ENCODE peak calls at places on chromosome 12, in seven cellular contexts. One of them, this sample, is unnamed.

GRCh38 chr12:96223411-96224218 is 29.4 kb downstream of the ELK3 start:
- DNase-seq in H9: no peak
- DNase-seq in mesenchymal stem cell: no peak
- DNase-seq in IMR-90: no peak
- DNase-seq in H1: no peak
- DNase-seq in mesendoderm: no peak
- DNase-seq in trophoblast cell: no peak
- DNase-seq in this sample: no peak

GRCh38 chr12:101777476-101777875 is 38.2 kb upstream of the SYCP3 start:
- DNase-seq in H9: no peak
- DNase-seq in mesenchymal stem cell: no peak
- DNase-seq in IMR-90: no peak
- DNase-seq in H1: no peak
- DNase-seq in mesendoderm: no peak
- DNase-seq in trophoblast cell: no peak
- DNase-seq in this sample: no peak

GRCh38 chr12:12696562-12697383 is 790 bp upstream of the GPR19 start:
- DNase-seq in H9: peak
- DNase-seq in mesenchymal stem cell: peak
- DNase-seq in IMR-90: peak
- DNase-seq in H1: no peak
- DNase-seq in mesendoderm: peak
- DNase-seq in trophoblast cell: peak
- DNase-seq in this sample: peak

GRCh38 chr12:67520611-67521010 is 127.9 kb upstream of the DYRK2 start:
- DNase-seq in H9: no peak
- DNase-seq in mesenchymal stem cell: no peak
- DNase-seq in IMR-90: no peak
- DNase-seq in H1: no peak
- DNase-seq in mesendoderm: no peak
- DNase-seq in trophoblast cell: no peak
- DNase-seq in this sample: no peak

GRCh38 chr12:121805800-121806555 is 2.2 kb downstream of the SETD1B start:
- DNase-seq in H9: no peak
- DNase-seq in mesenchymal stem cell: peak
- DNase-seq in IMR-90: no peak
- DNase-seq in H1: no peak
- DNase-seq in mesendoderm: no peak
- DNase-seq in trophoblast cell: no peak
- DNase-seq in this sample: no peak

GRCh38 chr12:19894049-19894448 is 454.8 kb downstream of the AEBP2 start:
- DNase-seq in H9: no peak
- DNase-seq in mesenchymal stem cell: peak
- DNase-seq in IMR-90: peak
- DNase-seq in H1: no peak
- DNase-seq in mesendoderm: no peak
- DNase-seq in trophoblast cell: no peak
- DNase-seq in this sample: no peak

GRCh38 chr12:8996682-8997405 is 7.5 kb downstream of the KLRG1 start:
- DNase-seq in H9: no peak
- DNase-seq in mesenchymal stem cell: peak
- DNase-seq in IMR-90: peak
- DNase-seq in H1: no peak
- DNase-seq in mesendoderm: no peak
- DNase-seq in trophoblast cell: peak
- DNase-seq in this sample: no peak

GRCh38 chr12:111155020-111155419 is 213.9 kb downstream of the PHETA1 start:
- DNase-seq in H9: no peak
- DNase-seq in mesenchymal stem cell: no peak
- DNase-seq in IMR-90: no peak
- DNase-seq in H1: no peak
- DNase-seq in mesendoderm: no peak
- DNase-seq in trophoblast cell: no peak
- DNase-seq in this sample: no peak

GRCh38 chr12:13570005-13570694 is 373.6 kb downstream of the EMP1 start:
- DNase-seq in H9: no peak
- DNase-seq in mesenchymal stem cell: no peak
- DNase-seq in IMR-90: no peak
- DNase-seq in H1: no peak
- DNase-seq in mesendoderm: no peak
- DNase-seq in trophoblast cell: no peak
- DNase-seq in this sample: no peak

DNA sequence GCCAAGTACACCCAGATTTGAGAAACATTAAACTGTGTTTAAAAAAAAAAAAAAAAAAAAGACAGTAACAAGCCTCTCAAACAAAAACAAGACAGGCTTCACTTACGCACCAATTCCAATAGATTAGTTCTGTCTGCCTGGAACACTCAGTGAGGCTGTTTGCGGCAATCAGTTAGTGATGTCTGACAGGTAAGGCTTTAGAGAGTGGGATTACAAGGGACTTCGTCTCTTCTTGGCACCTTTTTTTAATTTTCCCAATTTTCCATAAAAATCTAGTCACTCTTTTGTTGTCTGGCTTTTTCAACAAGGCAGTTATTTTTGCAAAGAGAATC is 79.6 kb downstream of the NCOR2 start:
- DNase-seq in H9: no peak
- DNase-seq in mesenchymal stem cell: no peak
- DNase-seq in IMR-90: no peak
- DNase-seq in H1: no peak
- DNase-seq in mesendoderm: no peak
- DNase-seq in trophoblast cell: no peak
- DNase-seq in this sample: no peak
- H3K23ac ChIP-seq in H9: no peak
- H3K23ac ChIP-seq in mesenchymal stem cell: no peak
- H3K23ac ChIP-seq in IMR-90: no peak
- H3K23ac ChIP-seq in H1: no peak
- H3K23ac ChIP-seq in mesendoderm: no peak
- H3K23ac ChIP-seq in trophoblast cell: no peak
- H3K23ac ChIP-seq in this sample: no peak

DNA sequence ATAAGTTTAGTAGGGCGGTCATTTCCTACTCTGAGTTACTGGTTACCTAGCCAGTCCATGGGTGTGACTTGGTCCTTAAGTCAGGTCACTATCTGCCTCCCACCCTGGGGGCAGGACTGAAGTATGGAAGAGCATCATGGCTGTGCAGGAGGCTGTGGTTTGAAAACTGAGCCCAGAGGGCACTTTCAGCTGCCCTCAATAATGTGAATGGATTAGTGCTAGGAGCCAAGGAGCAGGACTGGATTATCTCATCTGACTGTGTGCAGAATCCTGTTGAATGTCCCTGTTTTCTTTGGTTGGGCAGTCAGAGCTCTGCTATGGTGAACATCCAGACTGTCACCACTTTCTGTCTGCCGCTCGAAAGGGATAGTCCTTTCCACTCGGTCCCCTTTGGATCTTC is 1.6 kb downstream of the ATXN7L3B start:
- DNase-seq in H9: no peak
- DNase-seq in mesenchymal stem cell: peak
- DNase-seq in IMR-90: no peak
- DNase-seq in H1: no peak
- DNase-seq in mesendoderm: peak
- DNase-seq in trophoblast cell: no peak
- DNase-seq in this sample: no peak
- H3K23ac ChIP-seq in H9: no peak
- H3K23ac ChIP-seq in mesenchymal stem cell: peak
- H3K23ac ChIP-seq in IMR-90: peak
- H3K23ac ChIP-seq in H1: no peak
- H3K23ac ChIP-seq in mesendoderm: no peak
- H3K23ac ChIP-seq in trophoblast cell: no peak
- H3K23ac ChIP-seq in this sample: no peak

DNA sequence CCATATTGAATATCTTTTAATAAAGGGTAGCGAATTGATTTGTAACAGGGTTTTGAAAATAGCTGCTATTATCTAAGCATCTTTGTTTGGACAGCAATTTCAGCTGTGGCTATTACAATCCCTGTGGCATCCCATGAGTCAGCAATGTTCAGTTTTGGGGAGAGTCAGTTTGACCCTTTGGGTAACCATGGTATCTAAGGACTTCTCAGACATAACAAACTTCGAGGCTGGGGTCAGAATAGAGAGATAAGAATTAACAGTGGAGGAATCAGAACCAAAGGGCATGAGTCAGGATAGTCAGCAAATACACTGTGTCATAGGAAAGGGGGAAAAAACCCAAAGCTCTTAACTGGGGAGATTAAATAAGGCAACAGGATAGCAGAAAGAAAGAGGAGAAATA is 11.7 kb upstream of the PTHLH start:
- DNase-seq in H9: no peak
- DNase-seq in mesenchymal stem cell: peak
- DNase-seq in IMR-90: peak
- DNase-seq in H1: no peak
- DNase-seq in mesendoderm: no peak
- DNase-seq in trophoblast cell: no peak
- DNase-seq in this sample: no peak
- H3K23ac ChIP-seq in H9: no peak
- H3K23ac ChIP-seq in mesenchymal stem cell: no peak
- H3K23ac ChIP-seq in IMR-90: no peak
- H3K23ac ChIP-seq in H1: no peak
- H3K23ac ChIP-seq in mesendoderm: no peak
- H3K23ac ChIP-seq in trophoblast cell: no peak
- H3K23ac ChIP-seq in this sample: no peak

DNA sequence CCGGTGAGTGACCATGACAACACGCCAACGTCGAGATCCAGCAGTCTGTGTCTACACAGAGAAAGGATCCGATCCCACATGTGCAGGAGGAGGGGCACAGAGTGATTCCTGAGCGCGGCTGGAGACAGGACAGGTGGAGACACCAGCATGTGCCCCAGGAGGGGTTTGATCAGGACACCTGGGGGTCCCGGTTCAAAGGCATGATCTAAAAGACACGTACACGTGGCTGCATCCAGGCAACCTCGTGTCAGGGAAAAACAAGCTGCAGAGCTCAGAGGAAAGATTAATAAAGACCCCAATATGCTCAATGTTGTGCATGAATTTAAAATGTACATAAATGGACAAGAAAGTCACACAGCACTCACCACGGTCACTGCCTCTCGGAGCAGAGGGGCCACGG is 153.6 kb upstream of the SFSWAP start:
- DNase-seq in H9: no peak
- DNase-seq in mesenchymal stem cell: no peak
- DNase-seq in IMR-90: no peak
- DNase-seq in H1: no peak
- DNase-seq in mesendoderm: no peak
- DNase-seq in trophoblast cell: no peak
- DNase-seq in this sample: no peak
- H3K23ac ChIP-seq in H9: no peak
- H3K23ac ChIP-seq in mesenchymal stem cell: no peak
- H3K23ac ChIP-seq in IMR-90: no peak
- H3K23ac ChIP-seq in H1: no peak
- H3K23ac ChIP-seq in mesendoderm: no peak
- H3K23ac ChIP-seq in trophoblast cell: no peak
- H3K23ac ChIP-seq in this sample: no peak

GRCh38 chr12:112333030-112333429 is 49.2 kb downstream of the HECTD4 start:
- DNase-seq in H9: no peak
- DNase-seq in mesenchymal stem cell: no peak
- DNase-seq in IMR-90: no peak
- DNase-seq in H1: no peak
- DNase-seq in mesendoderm: no peak
- DNase-seq in trophoblast cell: no peak
- DNase-seq in this sample: no peak

GRCh38 chr12:112328411-112329124 is 53.7 kb downstream of the HECTD4 start:
- DNase-seq in H9: no peak
- DNase-seq in mesenchymal stem cell: no peak
- DNase-seq in IMR-90: no peak
- DNase-seq in H1: no peak
- DNase-seq in mesendoderm: no peak
- DNase-seq in trophoblast cell: no peak
- DNase-seq in this sample: no peak

GRCh38 chr12:112327209-112327930 is 54.9 kb downstream of the HECTD4 start:
- DNase-seq in H9: no peak
- DNase-seq in mesenchymal stem cell: no peak
- DNase-seq in IMR-90: no peak
- DNase-seq in H1: no peak
- DNase-seq in mesendoderm: no peak
- DNase-seq in trophoblast cell: no peak
- DNase-seq in this sample: no peak

DNA sequence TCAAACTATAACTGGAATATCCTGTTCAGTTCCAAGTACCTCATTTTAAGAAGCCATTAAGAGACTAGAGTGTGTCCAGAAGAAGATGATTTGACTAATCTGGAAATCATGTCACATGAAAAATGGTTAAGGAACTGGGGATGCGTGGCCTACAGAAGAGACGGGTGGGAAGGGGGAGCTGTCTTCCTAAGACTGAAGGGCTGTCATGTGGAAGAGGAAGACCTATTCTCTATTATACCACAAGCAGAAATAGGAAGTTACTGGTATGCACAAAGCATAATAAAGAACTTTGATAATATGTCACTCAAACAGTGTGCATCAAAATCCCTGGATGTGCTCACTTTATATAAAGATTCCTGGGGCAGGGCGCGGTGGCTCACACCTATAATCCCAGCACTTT is 50.3 kb downstream of the HECTD4 start:
- DNase-seq in H9: no peak
- DNase-seq in mesenchymal stem cell: no peak
- DNase-seq in IMR-90: no peak
- DNase-seq in H1: no peak
- DNase-seq in mesendoderm: no peak
- DNase-seq in trophoblast cell: no peak
- DNase-seq in this sample: no peak
- H3K23ac ChIP-seq in H9: no peak
- H3K23ac ChIP-seq in mesenchymal stem cell: no peak
- H3K23ac ChIP-seq in IMR-90: no peak
- H3K23ac ChIP-seq in H1: no peak
- H3K23ac ChIP-seq in mesendoderm: no peak
- H3K23ac ChIP-seq in trophoblast cell: no peak
- H3K23ac ChIP-seq in this sample: no peak

DNA sequence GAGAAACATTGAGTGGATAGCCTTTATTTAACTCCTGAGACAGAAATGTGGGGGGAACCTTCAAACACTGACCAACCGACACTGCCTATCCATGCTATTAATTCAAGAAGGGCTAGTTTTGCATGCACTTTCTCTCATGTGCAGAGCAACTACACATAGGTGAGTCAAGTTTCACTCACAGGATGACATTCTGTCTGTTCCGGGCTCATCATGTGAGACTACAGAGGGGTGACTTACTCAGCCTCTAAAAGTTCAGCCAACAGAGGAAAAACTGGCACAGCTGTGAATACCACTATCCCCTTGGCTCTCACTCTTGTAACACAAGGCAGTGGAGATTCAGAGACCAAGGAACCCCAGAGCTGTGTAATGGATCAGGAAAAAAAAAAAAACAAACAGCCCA is 13.3 kb downstream of the BEST3 start:
- DNase-seq in H9: no peak
- DNase-seq in mesenchymal stem cell: no peak
- DNase-seq in IMR-90: peak
- DNase-seq in H1: no peak
- DNase-seq in mesendoderm: no peak
- DNase-seq in trophoblast cell: peak
- DNase-seq in this sample: no peak
- H3K23ac ChIP-seq in H9: no peak
- H3K23ac ChIP-seq in mesenchymal stem cell: no peak
- H3K23ac ChIP-seq in IMR-90: no peak
- H3K23ac ChIP-seq in H1: no peak
- H3K23ac ChIP-seq in mesendoderm: no peak
- H3K23ac ChIP-seq in trophoblast cell: no peak
- H3K23ac ChIP-seq in this sample: no peak